ENCODE peak calls at places on chromosomes 4 and X, in four cellular contexts. Z is uterus; U is CD4-positive, CD25-positive, alpha-beta regulatory T cell; Q is vagina. E is an unnamed sample.

GRCh38 chr4:113539408-113539807 is 222.1 kb downstream of the CAMK2D start:
- DNase-seq in Z (no peak), U (peak; percentile 47), Q (no peak), E (no peak)

GRCh38 chr4:43071069-43071468 is 178.6 kb downstream of the GRXCR1 start:
- DNase-seq in Z (no peak), U (no peak), Q (no peak), E (no peak)

GRCh38 chr4:41533685-41534084 is 4.3 kb upstream of the LIMCH1 start:
- DNase-seq in Z (no peak), U (no peak), Q (no peak), E (no peak)

GRCh38 chrX:7054219-7055206 is 93.0 kb upstream of the STS start:
- DNase-seq in Z (no peak), U (no peak), Q (no peak), E (no peak)

GRCh38 chrX:68273887-68274286 is 159.4 kb downstream of the OPHN1 start:
- DNase-seq in Z (no peak), U (no peak), Q (no peak), E (no peak)

GRCh38 chrX:41779058-41779564 is 55.1 kb downstream of the GPR82 start:
- DNase-seq in Z (no peak), U (no peak), Q (no peak), E (no peak)

GRCh38 chr4:11418610-11419009 is 10.1 kb downstream of the HS3ST1 start:
- DNase-seq in Z (no peak), U (no peak), Q (no peak), E (no peak)

GRCh38 chrX:45322820-45323219 is 122.1 kb upstream of the DIPK2B start:
- DNase-seq in Z (no peak), U (no peak), Q (no peak), E (no peak)

GRCh38 chr4:661231-661630 is 12.8 kb downstream of the ATP5ME start:
- DNase-seq in Z (no peak), U (no peak), Q (no peak), E (no peak)

GRCh38 chr4:138406881-138407280 is 164.7 kb upstream of the SLC7A11 start:
- DNase-seq in Z (peak; percentile 28), U (no peak), Q (no peak), E (no peak)

GRCh38 chr4:53431052-53431451 is 53.6 kb downstream of the FIP1L1 start:
- DNase-seq in Z (no peak), U (peak; percentile 37), Q (no peak), E (no peak)

GRCh38 chr4:186204103-186204559 is 12.8 kb downstream of the CYP4V2 start:
- DNase-seq in Z (no peak), U (peak; percentile 16), Q (no peak), E (peak; percentile 60)

GRCh38 chrX:112512509-112512908 is 167.2 kb downstream of the LHFPL1 start:
- DNase-seq in Z (no peak), U (no peak), Q (no peak), E (no peak)

GRCh38 chrX:131595120-131595519 is 51.2 kb downstream of the OR13H1 start:
- DNase-seq in Z (no peak), U (no peak), Q (no peak), E (no peak)

GRCh38 chrX:22202251-22202650 is 70.5 kb upstream of the CBLL2 start:
- DNase-seq in Z (no peak), U (no peak), Q (no peak), E (no peak)

GRCh38 chrX:1164322-1165288 is 47.8 kb downstream of the CRLF2 start:
- DNase-seq in Z (no peak), U (peak; percentile 33), Q (no peak), E (no peak)

GRCh38 chrX:34859191-34859590 is 83.4 kb upstream of the FAM47B start:
- DNase-seq in Z (no peak), U (no peak), Q (no peak), E (no peak)

GRCh38 chr4:57040510-57040909 is 61.8 kb downstream of the POLR2B start:
- DNase-seq in Z (no peak), U (no peak), Q (no peak), E (no peak)

GRCh38 chr4:140144937-140145336 is 9.0 kb downstream of the MAML3 start:
- DNase-seq in Z (no peak), U (no peak), Q (no peak), E (no peak)

GRCh38 chrX:150569155-150569477 is 695 bp downstream of the MTM1 start:
- DNase-seq in Z (no peak), U (peak; percentile 77), Q (no peak), E (peak; percentile 17)

GRCh38 chrX:10112510-10112909 is 44.3 kb upstream of the CLCN4 start:
- DNase-seq in Z (no peak), U (peak; percentile 28), Q (no peak), E (no peak)

GRCh38 chr4:79650794-79651431 is 242.9 kb upstream of the GK2 start:
- DNase-seq in Z (no peak), U (no peak), Q (no peak), E (no peak)

GRCh38 chrX:40329616-40330015 is 231.9 kb upstream of the BCOR start:
- DNase-seq in Z (no peak), U (no peak), Q (no peak), E (no peak)

GRCh38 chrX:42096262-42096939 is 173.0 kb upstream of the CASK start:
- DNase-seq in Z (no peak), U (no peak), Q (no peak), E (no peak)

GRCh38 chrX:37349131-37350033 is at the start of gene PRRG1:
- DNase-seq in Z (peak; percentile 74), U (no peak), Q (no peak), E (no peak)

GRCh38 chr4:57104706-57105560 is 5.3 kb downstream of the IGFBP7 start:
- DNase-seq in Z (no peak), U (no peak), Q (no peak), E (no peak)

GRCh38 chr4:77284036-77284435 is 127.0 kb downstream of the CCNG2 start:
- DNase-seq in Z (no peak), U (no peak), Q (no peak), E (no peak)

GRCh38 chr4:30948653-30949052 is 228.5 kb downstream of the PCDH7 start:
- DNase-seq in Z (no peak), U (no peak), Q (no peak), E (no peak)

GRCh38 chr4:30941641-30942040 is 221.5 kb downstream of the PCDH7 start:
- DNase-seq in Z (no peak), U (no peak), Q (no peak), E (no peak)

GRCh38 chr4:30943356-30943755 is 223.2 kb downstream of the PCDH7 start:
- DNase-seq in Z (no peak), U (no peak), Q (no peak), E (no peak)

GRCh38 chr4:30946288-30946687 is 226.1 kb downstream of the PCDH7 start:
- DNase-seq in Z (no peak), U (no peak), Q (no peak), E (no peak)

DNA sequence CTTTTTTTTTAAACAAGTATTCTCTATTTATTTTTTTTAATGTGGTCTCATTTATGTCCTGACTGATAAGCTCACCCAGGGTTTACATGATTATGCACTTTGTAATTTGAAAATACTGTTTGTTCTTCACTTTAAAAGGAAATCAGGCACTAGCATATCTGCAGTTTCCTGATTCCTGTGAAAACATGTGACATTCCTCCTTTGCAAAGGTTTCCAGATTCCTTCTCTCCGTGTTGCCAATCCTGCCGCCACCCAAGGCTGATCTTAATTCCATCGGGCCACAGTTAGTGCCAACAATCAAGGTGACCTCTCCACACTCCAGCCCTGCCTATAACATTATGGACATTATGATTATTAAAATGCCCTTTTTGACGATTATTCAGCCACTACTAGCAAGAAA is 225.4 kb downstream of the PCDH7 start:
- DNase-seq in Z (no peak), U (no peak), Q (no peak), E (no peak)
- H3K27me3 ChIP-seq in Z (no peaks in the 10 kb centered on the region), U (no peaks in the 10 kb centered on the region), Q (no peaks in the 10 kb centered on the region), E (no peaks in the 10 kb centered on the region)

DNA sequence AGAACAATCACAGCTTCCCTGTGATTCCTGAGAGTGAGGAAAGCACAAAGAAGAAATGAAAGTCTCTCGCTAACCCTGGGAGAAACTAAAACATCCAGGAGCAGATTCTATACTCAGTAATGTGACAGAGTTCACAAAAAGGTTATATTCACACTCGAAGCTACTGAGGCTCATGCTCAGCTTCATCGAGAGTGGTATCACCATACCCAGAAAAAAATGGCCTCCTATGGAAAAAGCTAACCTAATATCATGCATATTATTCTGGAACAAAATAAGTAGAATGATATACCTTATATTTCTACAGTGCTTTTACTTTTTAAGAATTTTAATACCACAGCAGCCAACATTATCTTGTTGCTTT is 13.5 kb upstream of the CDKN2AIP start:
- DNase-seq in Z (no peak), U (no peak), Q (no peak), E (no peak)
- H3K4me1 ChIP-seq in Z (no peaks in the 10 kb centered on the region), U (peaks cover 33% of the 10 kb centered on the region), Q (no peaks in the 10 kb centered on the region), E (peaks cover 23% of the 10 kb centered on the region)

GRCh38 chr4:89922881-89923280 is 28.2 kb downstream of the MMRN1 start:
- DNase-seq in Z (no peak), U (no peak), Q (no peak), E (no peak)
- H3K4me3 ChIP-seq in Z (no peak overlapping the region), U (no peak overlapping the region), Q (no peak overlapping the region), E (no peak overlapping the region)

DNA sequence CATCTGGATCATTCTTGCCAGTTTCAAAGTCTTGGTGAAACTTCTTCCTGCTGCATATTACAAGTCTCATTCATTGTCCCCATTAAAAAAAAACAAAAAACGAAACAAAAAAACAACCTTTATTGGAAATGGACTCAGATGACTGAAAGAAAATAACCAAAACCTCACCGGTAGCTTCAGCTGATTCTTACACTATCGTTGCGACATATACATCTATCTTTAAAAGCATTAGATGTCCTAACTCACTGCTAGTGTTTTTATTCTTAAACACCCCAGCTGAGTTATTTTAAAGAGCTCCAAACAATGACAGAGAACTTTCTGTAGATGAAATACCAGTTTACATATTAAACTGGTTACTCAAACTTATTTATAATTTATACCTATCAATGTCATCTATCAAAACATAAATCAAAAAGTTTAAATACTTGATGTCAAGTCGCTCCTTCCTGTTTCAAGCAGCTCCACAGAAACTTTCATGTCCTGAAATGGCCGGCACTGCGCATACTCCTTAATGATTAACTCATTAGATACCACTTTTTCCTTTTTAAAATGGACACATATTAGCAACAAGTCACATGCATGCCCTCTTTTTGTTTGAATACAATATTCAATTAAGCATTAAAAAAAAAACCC is 87.2 kb downstream of the HPRT1 start:
- DNase-seq in Z (no peak), U (no peak), Q (no peak), E (no peak)
- H3K27me3 ChIP-seq in Z (peaks cover 9% of the 10 kb centered on the region), U (peaks cover 28% of the 10 kb centered on the region), Q (no peaks in the 10 kb centered on the region), E (peaks cover 54% of the 10 kb centered on the region)

GRCh38 chrX:133586443-133586842 is 171.2 kb upstream of the GPC4 start:
- DNase-seq in Z (no peak), U (no peak), Q (no peak), E (no peak)

GRCh38 chrX:133587818-133588217 is 172.5 kb upstream of the GPC4 start:
- DNase-seq in Z (no peak), U (no peak), Q (no peak), E (no peak)

GRCh38 chrX:133590703-133591505 is 175.6 kb upstream of the GPC4 start:
- DNase-seq in Z (no peak), U (no peak), Q (no peak), E (no peak)

GRCh38 chrX:133587071-133587470 is 171.8 kb upstream of the GPC4 start:
- DNase-seq in Z (no peak), U (no peak), Q (no peak), E (no peak)

GRCh38 chrX:133588827-133589226 is 173.5 kb upstream of the GPC4 start:
- DNase-seq in Z (no peak), U (no peak), Q (no peak), E (no peak)
- H3K4me1 ChIP-seq in Z (no peaks in the 10 kb centered on the region), U (no peaks in the 10 kb centered on the region), Q (no peaks in the 10 kb centered on the region), E (no peaks in the 10 kb centered on the region)

GRCh38 chr4:109816894-109817293 is 1.3 kb downstream of the GAR1 start:
- DNase-seq in Z (no peak), U (peak; percentile 25), Q (no peak), E (no peak)
- H3K4me3 ChIP-seq in Z (no peak overlapping the region), U (peak overlapping the region; percentile 98), Q (no peak overlapping the region), E (no peak overlapping the region)

E was measured in effector memory CD4-positive, alpha-beta T cell.